ENCODE peak calls at places on chromosome 6, in six cellular contexts. One of them, this sample, is unnamed.

GRCh38 chr6:55758156-55758942 is 117.0 kb downstream of the BMP5 start:
- DNase-seq in activated CD4-positive, alpha-beta T cell treated with anti-CD3 and anti-CD28 coated beads for 4 hours: no peak
- DNase-seq in NAMALWA: no peak
- DNase-seq in stimulated activated naive B cell treated with anti-CD40 and anti-IgM and Interleukin-4, amounts not matched to agents 10 μg/mL and 1 μg/mL and 100 μg/mL, for 72 hours: no peak
- DNase-seq in iris pigment epithelial cell: peak; percentile 95
- DNase-seq in left kidney: no peak
- DNase-seq in this sample: no peak

GRCh38 chr6:169702640-169703246 is 817 bp downstream of the C6orf120 start:
- DNase-seq in NAMALWA: peak; percentile 61
- DNase-seq in iris pigment epithelial cell: no peak
- DNase-seq in left kidney: peak; percentile 62
- DNase-seq in activated CD4-positive, alpha-beta T cell treated with anti-CD3 and anti-CD28 coated beads for 4 hours: peak; percentile 44
- DNase-seq in stimulated activated naive B cell treated with anti-CD40 and anti-IgM and Interleukin-4, amounts not matched to agents 10 μg/mL and 1 μg/mL and 100 μg/mL, for 72 hours: peak; percentile 39
- DNase-seq in this sample: peak; percentile 78

GRCh38 chr6:47323887-47324286 is 14.2 kb upstream of the TNFRSF21 start:
- DNase-seq in activated CD4-positive, alpha-beta T cell treated with anti-CD3 and anti-CD28 coated beads for 4 hours: no peak
- DNase-seq in iris pigment epithelial cell: no peak
- DNase-seq in left kidney: no peak
- DNase-seq in stimulated activated naive B cell treated with anti-CD40 and anti-IgM and Interleukin-4, amounts not matched to agents 10 μg/mL and 1 μg/mL and 100 μg/mL, for 72 hours: no peak
- DNase-seq in NAMALWA: no peak
- DNase-seq in this sample: no peak

GRCh38 chr6:144053601-144054000 is 41.8 kb downstream of the SF3B5 start:
- DNase-seq in NAMALWA: no peak
- DNase-seq in activated CD4-positive, alpha-beta T cell treated with anti-CD3 and anti-CD28 coated beads for 4 hours: no peak
- DNase-seq in left kidney: no peak
- DNase-seq in iris pigment epithelial cell: peak; percentile 12
- DNase-seq in stimulated activated naive B cell treated with anti-CD40 and anti-IgM and Interleukin-4, amounts not matched to agents 10 μg/mL and 1 μg/mL and 100 μg/mL, for 72 hours: no peak
- DNase-seq in this sample: no peak

GRCh38 chr6:33935439-33936080 is 131.8 kb upstream of the MLN start:
- DNase-seq in left kidney: peak; percentile 88
- DNase-seq in stimulated activated naive B cell treated with anti-CD40 and anti-IgM and Interleukin-4, amounts not matched to agents 10 μg/mL and 1 μg/mL and 100 μg/mL, for 72 hours: no peak
- DNase-seq in NAMALWA: no peak
- DNase-seq in iris pigment epithelial cell: no peak
- DNase-seq in activated CD4-positive, alpha-beta T cell treated with anti-CD3 and anti-CD28 coated beads for 4 hours: no peak
- DNase-seq in this sample: no peak

GRCh38 chr6:160992323-160993314 is 1.1 kb downstream of the MAP3K4 start:
- DNase-seq in activated CD4-positive, alpha-beta T cell treated with anti-CD3 and anti-CD28 coated beads for 4 hours: peak; percentile 11
- DNase-seq in iris pigment epithelial cell: peak; percentile 73
- DNase-seq in left kidney: peak; percentile 88
- DNase-seq in stimulated activated naive B cell treated with anti-CD40 and anti-IgM and Interleukin-4, amounts not matched to agents 10 μg/mL and 1 μg/mL and 100 μg/mL, for 72 hours: no peak
- DNase-seq in NAMALWA: peak; percentile 87
- DNase-seq in this sample: no peak

GRCh38 chr6:72953901-72954494 is 271.3 kb downstream of the KHDC1L start:
- DNase-seq in left kidney: no peak
- DNase-seq in activated CD4-positive, alpha-beta T cell treated with anti-CD3 and anti-CD28 coated beads for 4 hours: no peak
- DNase-seq in NAMALWA: no peak
- DNase-seq in iris pigment epithelial cell: peak; percentile 90
- DNase-seq in stimulated activated naive B cell treated with anti-CD40 and anti-IgM and Interleukin-4, amounts not matched to agents 10 μg/mL and 1 μg/mL and 100 μg/mL, for 72 hours: no peak
- DNase-seq in this sample: no peak

GRCh38 chr6:106547556-106547955 is 81.7 kb downstream of the RTN4IP1 start:
- DNase-seq in NAMALWA: no peak
- DNase-seq in left kidney: no peak
- DNase-seq in activated CD4-positive, alpha-beta T cell treated with anti-CD3 and anti-CD28 coated beads for 4 hours: no peak
- DNase-seq in stimulated activated naive B cell treated with anti-CD40 and anti-IgM and Interleukin-4, amounts not matched to agents 10 μg/mL and 1 μg/mL and 100 μg/mL, for 72 hours: no peak
- DNase-seq in iris pigment epithelial cell: no peak
- DNase-seq in this sample: no peak

GRCh38 chr6:50655848-50656453 is 57.4 kb upstream of the TFAP2D start:
- DNase-seq in stimulated activated naive B cell treated with anti-CD40 and anti-IgM and Interleukin-4, amounts not matched to agents 10 μg/mL and 1 μg/mL and 100 μg/mL, for 72 hours: no peak
- DNase-seq in NAMALWA: peak; percentile 47
- DNase-seq in iris pigment epithelial cell: peak; percentile 9
- DNase-seq in activated CD4-positive, alpha-beta T cell treated with anti-CD3 and anti-CD28 coated beads for 4 hours: no peak
- DNase-seq in left kidney: peak; percentile 9
- DNase-seq in this sample: no peak

GRCh38 chr6:96470296-96470695 is 51.3 kb upstream of the UFL1 start:
- DNase-seq in left kidney: no peak
- DNase-seq in iris pigment epithelial cell: no peak
- DNase-seq in NAMALWA: no peak
- DNase-seq in activated CD4-positive, alpha-beta T cell treated with anti-CD3 and anti-CD28 coated beads for 4 hours: no peak
- DNase-seq in stimulated activated naive B cell treated with anti-CD40 and anti-IgM and Interleukin-4, amounts not matched to agents 10 μg/mL and 1 μg/mL and 100 μg/mL, for 72 hours: no peak
- DNase-seq in this sample: no peak

GRCh38 chr6:119467478-119468081 is 118.0 kb upstream of the MAN1A1 start:
- DNase-seq in stimulated activated naive B cell treated with anti-CD40 and anti-IgM and Interleukin-4, amounts not matched to agents 10 μg/mL and 1 μg/mL and 100 μg/mL, for 72 hours: no peak
- DNase-seq in activated CD4-positive, alpha-beta T cell treated with anti-CD3 and anti-CD28 coated beads for 4 hours: no peak
- DNase-seq in iris pigment epithelial cell: peak; percentile 23
- DNase-seq in NAMALWA: no peak
- DNase-seq in left kidney: no peak
- DNase-seq in this sample: no peak

GRCh38 chr6:39925931-39926290 is 8.4 kb downstream of the MOCS1 start:
- DNase-seq in activated CD4-positive, alpha-beta T cell treated with anti-CD3 and anti-CD28 coated beads for 4 hours: no peak
- DNase-seq in iris pigment epithelial cell: no peak
- DNase-seq in NAMALWA: no peak
- DNase-seq in left kidney: no peak
- DNase-seq in stimulated activated naive B cell treated with anti-CD40 and anti-IgM and Interleukin-4, amounts not matched to agents 10 μg/mL and 1 μg/mL and 100 μg/mL, for 72 hours: no peak
- DNase-seq in this sample: no peak

GRCh38 chr6:10518461-10519216 is 2.5 kb upstream of the GCNT2 start:
- DNase-seq in activated CD4-positive, alpha-beta T cell treated with anti-CD3 and anti-CD28 coated beads for 4 hours: no peak
- DNase-seq in NAMALWA: no peak
- DNase-seq in left kidney: no peak
- DNase-seq in stimulated activated naive B cell treated with anti-CD40 and anti-IgM and Interleukin-4, amounts not matched to agents 10 μg/mL and 1 μg/mL and 100 μg/mL, for 72 hours: no peak
- DNase-seq in iris pigment epithelial cell: peak; percentile 80
- DNase-seq in this sample: no peak

This sample was measured in GM06990.